ENCODE peak calls at places on chromosome 20, in eight cellular contexts. P is progenitor cell of endocrine pancreas, I is psoas muscle, D is AG04450, C is lower leg skin, X is AG09319, M is left ventricle myocardium inferior, J is natural killer cell. K is an unnamed sample.

GRCh38 chr20:722822-723644 is 45.3 kb downstream of the SLC52A3 start:
- DNase-seq in P (no peak), I (no peak), D (no peak), C (no peak), X (no peak), M (no peak), J (no peak), K (no peak)

GRCh38 chr20:49559411-49560081 is 8.4 kb downstream of the PTGIS start:
- DNase-seq in P (no peak), I (no peak), D (no peak), C (peak), X (peak), M (no peak), J (no peak), K (peak)

GRCh38 chr20:34363062-34364012 is at the start of gene ITCH:
- DNase-seq in P (peak), I (peak), D (peak), C (peak), X (peak), M (peak), J (peak), K (peak)

GRCh38 chr20:12775041-12775440 is 233.7 kb upstream of the SPTLC3 start:
- DNase-seq in P (no peak), I (no peak), D (no peak), C (no peak), X (no peak), M (no peak), J (no peak), K (no peak)

GRCh38 chr20:1735417-1736089 is 78.0 kb upstream of the SIRPG start:
- DNase-seq in P (no peak), I (no peak), D (no peak), C (no peak), X (no peak), M (no peak), J (no peak), K (no peak)

GRCh38 chr20:44909872-44910689 is at the start of gene PABPC1L:
- DNase-seq in P (peak), I (peak), D (no peak), C (peak), X (no peak), M (peak), J (peak), K (no peak)

GRCh38 chr20:2742934-2743559 is 50.5 kb downstream of the EBF4 start:
- DNase-seq in P (peak), I (no peak), D (peak), C (no peak), X (no peak), M (no peak), J (peak), K (peak)

GRCh38 chr20:53752971-53753879 is 159.6 kb upstream of the ZNF217 start:
- DNase-seq in P (no peak), I (no peak), D (no peak), C (no peak), X (no peak), M (no peak), J (no peak), K (no peak)

GRCh38 chr20:51529758-51530157 is 12.8 kb downstream of the NFATC2 start:
- DNase-seq in P (no peak), I (no peak), D (no peak), C (no peak), X (no peak), M (no peak), J (peak), K (no peak)

GRCh38 chr20:3705491-3705969 is 6.9 kb downstream of the SIGLEC1 start:
- DNase-seq in P (no peak), I (peak), D (no peak), C (no peak), X (no peak), M (no peak), J (no peak), K (no peak)

GRCh38 chr20:51014797-51015722 is 7.8 kb downstream of the KCNG1 start:
- DNase-seq in P (peak), I (no peak), D (no peak), C (no peak), X (no peak), M (no peak), J (no peak), K (peak)

GRCh38 chr20:50554694-50555579 is 44.8 kb downstream of the PTPN1 start:
- DNase-seq in P (no peak), I (no peak), D (no peak), C (no peak), X (no peak), M (no peak), J (no peak), K (no peak)

GRCh38 chr20:61303675-61304074 is 51.6 kb downstream of the CDH4 start:
- DNase-seq in P (no peak), I (no peak), D (no peak), C (no peak), X (no peak), M (no peak), J (no peak), K (no peak)

GRCh38 chr20:51700809-51701285 is 67.3 kb downstream of the ATP9A start:
- DNase-seq in P (no peak), I (no peak), D (no peak), C (no peak), X (no peak), M (no peak), J (no peak), K (no peak)

GRCh38 chr20:48695738-48696137 is 132.1 kb downstream of the PREX1 start:
- DNase-seq in P (no peak), I (no peak), D (no peak), C (no peak), X (no peak), M (no peak), J (no peak), K (no peak)

GRCh38 chr20:409697-410559 is 1.8 kb downstream of the RBCK1 start:
- DNase-seq in P (no peak), I (peak), D (no peak), C (no peak), X (no peak), M (no peak), J (no peak), K (no peak)

GRCh38 chr20:3804781-3805180 is 8.7 kb downstream of the CDC25B start:
- DNase-seq in P (no peak), I (peak), D (no peak), C (no peak), X (no peak), M (no peak), J (no peak), K (no peak)

GRCh38 chr20:47993035-47993755 is 207.9 kb upstream of the SULF2 start:
- DNase-seq in P (no peak), I (no peak), D (no peak), C (no peak), X (no peak), M (no peak), J (no peak), K (no peak)

GRCh38 chr20:46182271-46182670 is 64.2 kb downstream of the CD40 start:
- DNase-seq in P (no peak), I (no peak), D (no peak), C (no peak), X (no peak), M (no peak), J (no peak), K (no peak)

GRCh38 chr20:32440758-32441078 is 82.6 kb downstream of the ASXL1 start:
- DNase-seq in P (no peak), I (no peak), D (no peak), C (peak), X (no peak), M (no peak), J (no peak), K (no peak)

GRCh38 chr20:46739441-46740213 is 30.2 kb downstream of the SLC2A10 start:
- DNase-seq in P (no peak), I (no peak), D (peak), C (no peak), X (no peak), M (no peak), J (no peak), K (no peak)

GRCh38 chr20:21019831-21020655 is 86.1 kb downstream of the LINC00237 start:
- DNase-seq in P (no peak), I (no peak), D (no peak), C (no peak), X (no peak), M (no peak), J (no peak), K (no peak)

GRCh38 chr20:13865825-13866351 is 81.1 kb downstream of the NDUFAF5 start:
- DNase-seq in P (no peak), I (no peak), D (no peak), C (no peak), X (no peak), M (no peak), J (no peak), K (no peak)

GRCh38 chr20:43584448-43585138 is 6.1 kb upstream of the IFT52 start:
- DNase-seq in P (no peak), I (no peak), D (peak), C (no peak), X (no peak), M (no peak), J (no peak), K (no peak)

GRCh38 chr20:1494436-1494835 is 3.2 kb upstream of the SIRPB2 start:
- DNase-seq in P (no peak), I (no peak), D (no peak), C (no peak), X (no peak), M (no peak), J (no peak), K (no peak)

DNA sequence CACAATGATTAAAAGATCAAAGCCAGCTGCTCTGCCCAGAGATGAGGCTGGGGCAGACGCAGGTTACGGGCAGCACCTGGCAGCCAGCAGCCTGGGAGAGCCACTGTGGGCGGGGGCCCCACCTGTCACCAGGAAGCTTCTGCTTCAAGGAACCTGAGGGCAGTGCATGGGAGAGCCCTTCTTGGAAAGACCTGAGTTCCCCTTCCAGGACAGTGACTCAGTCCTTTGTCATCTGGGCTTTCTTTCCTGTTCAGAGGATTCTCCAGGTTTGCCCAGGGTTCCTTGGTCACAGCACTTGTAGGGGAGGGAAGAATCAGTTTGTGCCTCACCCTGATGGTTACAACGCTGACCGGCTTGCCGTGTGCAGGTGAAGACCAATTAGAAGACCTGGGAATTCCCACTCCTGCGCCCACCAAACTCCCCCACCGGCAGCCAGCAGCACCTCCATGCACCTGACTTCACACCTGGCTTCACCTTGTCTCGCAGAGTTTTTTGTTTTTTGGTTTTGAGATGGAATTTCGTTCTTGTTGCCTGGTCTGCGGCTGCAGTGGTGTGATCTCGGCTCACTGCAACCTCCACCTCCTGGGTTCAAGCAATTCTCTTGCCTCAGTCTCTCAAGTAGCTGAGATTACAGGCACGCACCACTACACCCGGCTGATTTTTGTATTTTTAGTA is 2.0 kb downstream of the ZBP1 start:
- DNase-seq in P (no peak), I (peak), D (no peak), C (no peak), X (no peak), M (no peak), J (peak), K (peak)
- TF ChIP-seq CTCF in P (no peak), I (no peak), D (no peak), C (no peak), X (no peak), M (no peak), J (no peak), K (no peak)

DNA sequence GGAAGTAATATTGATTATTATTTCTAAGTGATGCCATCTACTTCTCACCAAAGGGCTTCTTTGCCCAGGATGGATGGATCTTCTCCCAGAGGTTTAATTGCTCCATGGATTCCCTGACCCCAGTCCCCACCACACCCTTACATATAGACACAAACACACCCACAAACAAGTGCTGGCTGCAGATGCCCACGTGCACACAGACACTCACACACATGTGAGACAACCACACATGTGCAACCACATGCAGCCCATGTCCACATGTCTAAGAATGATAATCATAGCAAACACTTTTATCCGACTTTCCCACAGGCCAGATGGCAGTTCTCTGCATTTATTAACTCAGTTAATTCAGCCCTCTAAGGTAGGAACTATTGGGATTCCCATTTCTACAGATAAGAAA is 44.2 kb downstream of the MAFB start:
- DNase-seq in P (no peak), I (no peak), D (no peak), C (no peak), X (no peak), M (no peak), J (no peak), K (no peak)
- TF ChIP-seq CTCF in P (no peak), I (no peak), D (no peak), C (no peak), X (no peak), M (no peak), J (no peak), K (no peak)

GRCh38 chr20:62437985-62438384 is 10.6 kb upstream of the RBBP8NL start:
- DNase-seq in P (no peak), I (no peak), D (no peak), C (no peak), X (no peak), M (peak), J (no peak), K (no peak)
- TF ChIP-seq CTCF in P (peak), I (no peak), D (no peak), C (no peak), X (no peak), M (no peak), J (no peak), K (no peak)

DNA sequence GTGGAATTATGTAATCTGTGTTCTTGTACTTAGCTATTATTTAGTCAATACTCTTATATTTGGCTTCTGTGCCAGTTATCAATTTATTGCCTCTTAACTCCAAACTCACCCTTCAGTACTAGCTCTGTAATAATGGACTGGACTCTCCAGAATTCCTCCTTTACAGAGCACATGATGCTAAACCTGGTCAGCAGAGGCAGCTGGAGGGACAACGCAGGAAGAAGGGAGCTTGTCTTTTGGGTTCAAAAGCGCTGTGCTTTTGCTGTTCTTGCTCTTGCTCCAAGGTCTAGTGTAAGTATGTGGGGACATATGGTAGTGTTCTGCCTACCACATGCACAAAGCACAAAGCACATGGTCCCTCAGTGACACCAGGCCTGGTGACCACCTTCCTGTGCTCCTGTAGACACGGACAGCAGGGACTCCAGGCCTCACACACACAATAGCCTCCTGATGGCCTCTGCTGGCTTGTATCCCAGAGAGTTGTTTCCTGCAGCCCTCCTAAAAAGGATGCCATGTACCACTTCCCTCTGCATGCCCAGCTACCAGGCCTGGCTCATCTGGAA is 46.1 kb downstream of the CHD6 start:
- DNase-seq in P (no peak), I (no peak), D (no peak), C (no peak), X (no peak), M (no peak), J (no peak), K (no peak)
- TF ChIP-seq CTCF in P (no peak), I (no peak), D (peak), C (no peak), X (no peak), M (no peak), J (no peak), K (no peak)